ENCODE peak calls at places on chromosomes 1 and 21, in four cellular contexts. E, X, O and W are unnamed samples.

GRCh38 chr1:26092422-26092821 is 19.2 kb upstream of the PDIK1L start:
- DNase-seq in E (no peak), X (no peak), O (no peak), W (no peak)

GRCh38 chr1:14217384-14217783 is 381.1 kb upstream of the KAZN start:
- DNase-seq in E (no peak), X (no peak), O (no peak), W (no peak)

GRCh38 chr1:151990856-151991198 is 2.8 kb downstream of the S100A10 start:
- DNase-seq in E (no peak), X (no peak), O (no peak), W (no peak)

GRCh38 chr1:151809625-151810556 is 4.7 kb upstream of the LINGO4 start:
- DNase-seq in E (no peak), X (no peak), O (no peak), W (no peak)

GRCh38 chr1:203619091-203619780 is 7.4 kb upstream of the ATP2B4 start:
- DNase-seq in E (no peak), X (no peak), O (no peak), W (no peak)

GRCh38 chr1:217554849-217555248 is 76.0 kb downstream of the GPATCH2 start:
- DNase-seq in E (no peak), X (no peak), O (no peak), W (no peak)

GRCh38 chr1:47066931-47067330 is at the start of gene CYP4Z1:
- DNase-seq in E (no peak), X (no peak), O (no peak), W (no peak)

GRCh38 chr1:51445346-51446090 is 73.5 kb downstream of the EPS15 start:
- DNase-seq in E (no peak), X (no peak), O (no peak), W (no peak)

GRCh38 chr1:243596441-243597183 is 253.4 kb downstream of the AKT3 start:
- DNase-seq in E (no peak), X (no peak), O (peak; percentile 62), W (no peak)

GRCh38 chr1:242205622-242206489 is 207.0 kb upstream of the MAP1LC3C start:
- DNase-seq in E (no peak), X (no peak), O (no peak), W (no peak)

GRCh38 chr21:9767592-9768375 is 753.6 kb upstream of the TPTE start:
- DNase-seq in E (peak; percentile 72), X (no peak), O (no peak), W (no peak)

GRCh38 chr1:197841828-197842573 is 60.4 kb upstream of the C1orf53 start:
- DNase-seq in E (no peak), X (no peak), O (no peak), W (no peak)

GRCh38 chr1:90728656-90729257 is 11.7 kb upstream of the BARHL2 start:
- DNase-seq in E (no peak), X (no peak), O (peak; percentile 17), W (no peak)

GRCh38 chr1:201454568-201454967 is 14.4 kb downstream of the PHLDA3 start:
- DNase-seq in E (no peak), X (no peak), O (no peak), W (no peak)

GRCh38 chr1:202961220-202961880 is 3.2 kb upstream of the ADIPOR1 start:
- DNase-seq in E (no peak), X (no peak), O (no peak), W (no peak)

GRCh38 chr1:153791856-153792253 is 16.6 kb downstream of the SLC27A3 start:
- DNase-seq in E (no peak), X (no peak), O (peak; percentile 56), W (no peak)

GRCh38 chr21:34189506-34189905 is 116.1 kb downstream of the MRPS6 start:
- DNase-seq in E (no peak), X (no peak), O (no peak), W (no peak)
- TF ChIP-seq CTCF in E (no peak), X (no peak), O (no peak), W (no peak)

GRCh38 chr21:29299906-29300546 is 1.3 kb downstream of the BACH1 start:
- DNase-seq in E (peak; percentile 64), X (peak; percentile 58), O (peak; percentile 77), W (no peak)

GRCh38 chr21:29299046-29299905 is 554 bp downstream of the BACH1 start:
- DNase-seq in E (peak; percentile 91), X (peak; percentile 67), O (no peak), W (peak; percentile 48)

GRCh38 chr21:29297483-29298347 is 1.0 kb upstream of the BACH1 start:
- DNase-seq in E (no peak), X (no peak), O (no peak), W (no peak)

GRCh38 chr21:29296452-29296851 is 2.3 kb upstream of the BACH1 start:
- DNase-seq in E (no peak), X (no peak), O (no peak), W (no peak)

DNA sequence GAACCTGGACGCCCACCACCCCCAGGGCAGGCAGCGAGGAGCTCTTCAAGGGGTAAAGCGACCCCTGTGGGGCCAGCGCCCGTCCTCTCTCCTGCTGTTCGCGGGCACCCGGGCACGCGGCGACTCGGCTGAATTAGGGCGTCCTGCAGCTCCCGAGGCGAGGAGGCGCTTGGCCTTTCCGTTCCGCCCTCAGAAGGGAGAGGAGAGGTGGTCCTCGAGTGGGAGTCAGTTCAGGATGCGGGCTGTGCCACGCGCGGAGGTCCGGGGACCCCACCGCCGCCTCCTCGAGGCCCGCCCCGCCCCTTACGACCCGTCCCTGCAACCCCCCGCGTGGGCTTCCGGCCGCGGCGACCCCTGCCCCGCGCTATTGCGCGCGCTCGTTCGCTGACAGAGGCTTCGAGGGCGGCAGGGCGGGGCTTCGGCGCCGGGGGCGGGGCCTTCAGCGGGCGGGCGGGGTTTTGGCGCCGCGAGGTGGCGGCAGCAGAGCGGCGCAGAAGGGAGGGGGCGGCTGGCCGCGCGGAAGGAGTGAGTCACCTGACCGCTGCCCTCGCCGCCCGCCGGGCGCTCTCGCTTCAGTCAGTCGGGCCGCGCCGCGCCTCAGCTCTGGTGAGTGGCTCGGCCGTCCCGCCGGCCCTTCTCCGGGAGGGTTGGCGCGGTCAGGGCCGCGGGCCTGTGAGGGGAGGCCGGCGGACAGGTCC is at the start of gene BACH1:
- DNase-seq in E (peak; percentile 97), X (peak; percentile 86), O (peak; percentile 96), W (peak; percentile 57)
- TF ChIP-seq CTCF in E (no peak), X (no peak), O (peak; percentile 37), W (no peak)

DNA sequence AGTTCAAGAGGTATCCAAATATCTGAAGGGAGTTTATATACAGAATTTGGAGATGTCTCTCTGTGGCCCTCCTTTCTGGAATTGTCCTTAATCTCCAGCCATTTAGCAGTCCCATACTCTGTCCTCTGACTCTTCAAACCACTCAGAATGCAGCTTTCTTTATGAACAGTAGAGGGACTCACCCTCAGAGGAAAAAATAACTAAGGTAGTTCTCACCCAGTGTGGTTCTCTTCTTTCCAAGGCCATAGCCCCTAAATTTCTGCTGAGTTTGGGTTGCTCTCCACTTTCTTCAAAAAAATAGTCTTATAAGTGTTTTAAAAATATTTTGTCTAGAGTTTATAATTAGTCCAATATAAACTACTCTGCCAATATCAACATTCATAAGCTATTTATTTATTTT is 369.7 kb downstream of the MATN1 start:
- DNase-seq in E (no peak), X (no peak), O (no peak), W (no peak)
- TF ChIP-seq CTCF in E (peak; percentile 29), X (no peak), O (no peak), W (no peak)

GRCh38 chr1:27557596-27558340 is 46.2 kb downstream of the AHDC1 start:
- DNase-seq in E (peak; percentile 63), X (no peak), O (no peak), W (no peak)

GRCh38 chr1:27554777-27555699 is 48.9 kb downstream of the AHDC1 start:
- DNase-seq in E (no peak), X (no peak), O (no peak), W (no peak)

GRCh38 chr1:27556781-27557595 is 47.0 kb downstream of the AHDC1 start:
- DNase-seq in E (peak; percentile 93), X (peak; percentile 62), O (peak; percentile 95), W (peak; percentile 84)

GRCh38 chr1:27555700-27556424 is 48.1 kb downstream of the AHDC1 start:
- DNase-seq in E (peak; percentile 70), X (peak; percentile 34), O (no peak), W (no peak)

DNA sequence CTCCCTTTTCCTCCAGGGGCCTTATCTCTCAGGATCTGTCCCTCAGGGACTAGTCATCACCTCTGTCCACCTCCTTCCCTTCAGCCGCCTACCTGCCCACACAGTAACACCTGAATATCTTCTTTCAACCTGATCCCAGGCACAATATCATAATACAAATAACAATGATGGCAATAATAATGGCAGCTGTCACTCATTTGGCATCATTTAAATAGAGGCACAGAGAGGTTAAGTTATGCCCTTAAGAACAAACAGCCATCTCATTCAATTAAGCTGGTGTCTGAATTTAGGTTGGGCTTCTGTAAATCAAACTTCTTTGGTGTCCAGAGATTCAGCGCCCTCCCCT is 47.5 kb downstream of the AHDC1 start:
- DNase-seq in E (no peak), X (no peak), O (no peak), W (no peak)
- TF ChIP-seq CTCF in E (no peak), X (no peak), O (no peak), W (no peak)

GRCh38 chr1:157878059-157878458 is 36.5 kb upstream of the CD5L start:
- DNase-seq in E (peak; percentile 8), X (no peak), O (peak; percentile 16), W (no peak)
- TF ChIP-seq CTCF in E (peak; percentile 41), X (no peak), O (peak; percentile 27), W (no peak)

DNA sequence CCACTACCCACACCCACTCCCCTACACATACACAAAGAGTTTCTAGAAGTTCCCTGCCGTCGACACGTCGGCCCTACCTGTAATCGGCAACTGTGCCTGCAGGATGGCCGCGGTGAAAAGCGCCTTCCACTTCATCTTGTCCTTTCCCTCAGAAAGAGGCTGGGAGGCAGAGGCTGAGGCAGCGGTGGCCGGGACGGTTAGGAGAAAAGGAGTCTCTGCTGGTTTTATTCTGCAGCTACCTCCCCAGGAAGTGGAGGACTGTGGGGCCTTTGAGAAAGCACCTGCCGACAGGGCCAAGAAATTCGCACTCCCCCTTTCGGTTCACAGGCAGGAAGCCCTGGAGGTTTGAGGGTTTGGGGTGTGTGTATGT is at the start of gene CD247:
- DNase-seq in E (no peak), X (no peak), O (peak; percentile 41), W (no peak)
- TF ChIP-seq CTCF in E (no peak), X (no peak), O (no peak), W (no peak)